ENCODE peak calls at places on chromosomes 1 and 21, in five cellular contexts. Y, J, I, Z and A are unnamed samples.

GRCh38 chr1:67560580-67561285 is 124.3 kb upstream of the GADD45A start:
- DNase-seq in Y (no peak), J (no peak), I (no peak), Z (no peak), A (no peak)

GRCh38 chr21:37253991-37254390 is 13.1 kb downstream of the VPS26C start:
- DNase-seq in Y (no peak), J (no peak), I (no peak), Z (no peak), A (no peak)

GRCh38 chr1:7388488-7389185 is 382.5 kb upstream of the VAMP3 start:
- DNase-seq in Y (no peak), J (peak; percentile 12), I (no peak), Z (peak; percentile 79), A (peak; percentile 22)

GRCh38 chr1:159868766-159869165 is 6.3 kb upstream of the VSIG8 start:
- DNase-seq in Y (no peak), J (no peak), I (no peak), Z (no peak), A (no peak)

GRCh38 chr1:32334864-32335618 is 992 bp downstream of the MARCKSL1 start:
- DNase-seq in Y (no peak), J (no peak), I (no peak), Z (peak; percentile 73), A (peak; percentile 62)

GRCh38 chr1:38047603-38048146 is 1.1 kb upstream of the POU3F1 start:
- DNase-seq in Y (no peak), J (no peak), I (no peak), Z (no peak), A (no peak)

GRCh38 chr1:245690153-245690552 is 535.4 kb downstream of the KIF26B start:
- DNase-seq in Y (no peak), J (no peak), I (no peak), Z (no peak), A (no peak)

GRCh38 chr1:96842215-96842614 is 120.6 kb downstream of the PTBP2 start:
- DNase-seq in Y (no peak), J (no peak), I (no peak), Z (no peak), A (no peak)

GRCh38 chr1:196078691-196079090 is 529.5 kb downstream of the KCNT2 start:
- DNase-seq in Y (no peak), J (no peak), I (no peak), Z (no peak), A (no peak)

GRCh38 chr1:2468041-2468472 is 8.0 kb upstream of the PLCH2 start:
- DNase-seq in Y (no peak), J (no peak), I (peak; percentile 14), Z (no peak), A (peak; percentile 62)

GRCh38 chr1:170460379-170460778 is 71.6 kb upstream of the GORAB start:
- DNase-seq in Y (no peak), J (no peak), I (no peak), Z (no peak), A (no peak)

GRCh38 chr1:209546390-209547080 is 37.0 kb upstream of the CAMK1G start:
- DNase-seq in Y (no peak), J (no peak), I (no peak), Z (no peak), A (no peak)